ENCODE peak calls at places on chromosomes 12 and 14, in six cellular contexts. One of them, this sample, is unnamed.

GRCh38 chr12:54053625-54054441 is at the start of gene HOXC4:
- DNase-seq in hepatocyte: no peak
- DNase-seq in brain microvascular endothelial cell: no peak
- DNase-seq in body of pancreas: peak
- DNase-seq in AG04450: no peak
- DNase-seq in tibial artery: no peak
- DNase-seq in this sample: no peak

GRCh38 chr14:68506645-68507405 is 286.0 kb downstream of the ZFP36L1 start:
- DNase-seq in AG04450: no peak
- DNase-seq in hepatocyte: no peak
- DNase-seq in body of pancreas: peak
- DNase-seq in brain microvascular endothelial cell: no peak
- DNase-seq in tibial artery: no peak
- DNase-seq in this sample: peak

GRCh38 chr14:105424861-105425260 is 5.2 kb downstream of the MTA1 start:
- DNase-seq in AG04450: no peak
- DNase-seq in hepatocyte: no peak
- DNase-seq in brain microvascular endothelial cell: no peak
- DNase-seq in tibial artery: no peak
- DNase-seq in body of pancreas: no peak
- DNase-seq in this sample: no peak

GRCh38 chr12:15602051-15602672 is 187.0 kb downstream of the EPS8 start:
- DNase-seq in body of pancreas: no peak
- DNase-seq in tibial artery: no peak
- DNase-seq in AG04450: no peak
- DNase-seq in hepatocyte: no peak
- DNase-seq in brain microvascular endothelial cell: no peak
- DNase-seq in this sample: no peak

GRCh38 chr12:47218191-47218654 is 138.5 kb upstream of the AMIGO2 start:
- DNase-seq in AG04450: no peak
- DNase-seq in hepatocyte: no peak
- DNase-seq in tibial artery: no peak
- DNase-seq in brain microvascular endothelial cell: no peak
- DNase-seq in body of pancreas: no peak
- DNase-seq in this sample: peak

GRCh38 chr12:42589465-42590323 is at the start of gene PRICKLE1:
- DNase-seq in hepatocyte: peak
- DNase-seq in AG04450: no peak
- DNase-seq in brain microvascular endothelial cell: peak
- DNase-seq in body of pancreas: peak
- DNase-seq in tibial artery: no peak
- DNase-seq in this sample: no peak

GRCh38 chr12:57803317-57803893 is 15.1 kb downstream of the AVIL start:
- DNase-seq in AG04450: no peak
- DNase-seq in body of pancreas: peak
- DNase-seq in brain microvascular endothelial cell: peak
- DNase-seq in hepatocyte: peak
- DNase-seq in tibial artery: no peak
- DNase-seq in this sample: peak

GRCh38 chr14:92500491-92500941 is 13.1 kb upstream of the RIN3 start:
- DNase-seq in hepatocyte: no peak
- DNase-seq in brain microvascular endothelial cell: no peak
- DNase-seq in body of pancreas: no peak
- DNase-seq in tibial artery: no peak
- DNase-seq in AG04450: no peak
- DNase-seq in this sample: no peak

GRCh38 chr12:108381793-108382436 is 42.8 kb upstream of the CMKLR1 start:
- DNase-seq in tibial artery: no peak
- DNase-seq in brain microvascular endothelial cell: peak
- DNase-seq in hepatocyte: peak
- DNase-seq in body of pancreas: no peak
- DNase-seq in AG04450: no peak
- DNase-seq in this sample: no peak

GRCh38 chr14:57737598-57737997 is 128.3 kb downstream of the SLC35F4 start:
- DNase-seq in tibial artery: no peak
- DNase-seq in body of pancreas: no peak
- DNase-seq in brain microvascular endothelial cell: no peak
- DNase-seq in AG04450: no peak
- DNase-seq in hepatocyte: no peak
- DNase-seq in this sample: no peak

GRCh38 chr12:81797100-81797499 is 38.0 kb upstream of the PPFIA2 start:
- DNase-seq in brain microvascular endothelial cell: no peak
- DNase-seq in body of pancreas: no peak
- DNase-seq in tibial artery: no peak
- DNase-seq in AG04450: no peak
- DNase-seq in hepatocyte: peak
- DNase-seq in this sample: no peak

GRCh38 chr12:111444314-111444705 is 38.6 kb downstream of the SH2B3 start:
- DNase-seq in body of pancreas: peak
- DNase-seq in hepatocyte: no peak
- DNase-seq in brain microvascular endothelial cell: no peak
- DNase-seq in AG04450: no peak
- DNase-seq in tibial artery: no peak
- DNase-seq in this sample: no peak

GRCh38 chr12:23359975-23360638 is 589.4 kb downstream of the SOX5 start:
- DNase-seq in hepatocyte: no peak
- DNase-seq in AG04450: no peak
- DNase-seq in brain microvascular endothelial cell: no peak
- DNase-seq in tibial artery: no peak
- DNase-seq in body of pancreas: no peak
- DNase-seq in this sample: no peak

GRCh38 chr12:6672143-6672542 is 9.2 kb upstream of the ING4 start:
- DNase-seq in body of pancreas: no peak
- DNase-seq in tibial artery: no peak
- DNase-seq in hepatocyte: no peak
- DNase-seq in AG04450: no peak
- DNase-seq in brain microvascular endothelial cell: no peak
- DNase-seq in this sample: no peak

GRCh38 chr12:26196424-26196722 is 1.0 kb downstream of the SSPN start:
- DNase-seq in hepatocyte: peak
- DNase-seq in brain microvascular endothelial cell: no peak
- DNase-seq in AG04450: no peak
- DNase-seq in tibial artery: no peak
- DNase-seq in body of pancreas: no peak
- DNase-seq in this sample: no peak

GRCh38 chr14:95679995-95680735 is 6.1 kb upstream of the TCL1B start:
- DNase-seq in body of pancreas: peak
- DNase-seq in tibial artery: no peak
- DNase-seq in brain microvascular endothelial cell: no peak
- DNase-seq in hepatocyte: peak
- DNase-seq in AG04450: no peak
- DNase-seq in this sample: no peak

GRCh38 chr12:124686001-124686884 is 118.8 kb upstream of the NCOR2 start:
- DNase-seq in hepatocyte: no peak
- DNase-seq in AG04450: no peak
- DNase-seq in body of pancreas: no peak
- DNase-seq in tibial artery: no peak
- DNase-seq in brain microvascular endothelial cell: peak
- DNase-seq in this sample: no peak

GRCh38 chr12:25034676-25035075 is 85.8 kb upstream of the BCAT1 start:
- DNase-seq in tibial artery: no peak
- DNase-seq in brain microvascular endothelial cell: peak
- DNase-seq in hepatocyte: no peak
- DNase-seq in AG04450: no peak
- DNase-seq in body of pancreas: no peak
- DNase-seq in this sample: no peak

GRCh38 chr12:99916555-99916954 is 68.2 kb downstream of the ANKS1B start:
- DNase-seq in body of pancreas: no peak
- DNase-seq in tibial artery: no peak
- DNase-seq in AG04450: no peak
- DNase-seq in hepatocyte: no peak
- DNase-seq in brain microvascular endothelial cell: no peak
- DNase-seq in this sample: no peak

GRCh38 chr12:97716356-97716755 is 253.8 kb downstream of the RMST start:
- DNase-seq in AG04450: no peak
- DNase-seq in hepatocyte: peak
- DNase-seq in tibial artery: no peak
- DNase-seq in brain microvascular endothelial cell: no peak
- DNase-seq in body of pancreas: no peak
- DNase-seq in this sample: no peak

GRCh38 chr14:96178674-96179321 is 25.8 kb upstream of the BDKRB2 start:
- DNase-seq in hepatocyte: no peak
- DNase-seq in brain microvascular endothelial cell: no peak
- DNase-seq in tibial artery: no peak
- DNase-seq in AG04450: no peak
- DNase-seq in body of pancreas: no peak
- DNase-seq in this sample: no peak

GRCh38 chr12:74897425-74898211 is 312.0 kb downstream of the KCNC2 start:
- DNase-seq in hepatocyte: no peak
- DNase-seq in AG04450: no peak
- DNase-seq in tibial artery: no peak
- DNase-seq in body of pancreas: no peak
- DNase-seq in brain microvascular endothelial cell: no peak
- DNase-seq in this sample: no peak

GRCh38 chr12:42862055-42862454 is 272.5 kb upstream of the PRICKLE1 start:
- DNase-seq in AG04450: no peak
- DNase-seq in brain microvascular endothelial cell: peak
- DNase-seq in tibial artery: no peak
- DNase-seq in body of pancreas: no peak
- DNase-seq in hepatocyte: no peak
- DNase-seq in this sample: no peak

GRCh38 chr12:106123551-106123991 is 15.2 kb downstream of the NUAK1 start:
- DNase-seq in tibial artery: peak
- DNase-seq in brain microvascular endothelial cell: no peak
- DNase-seq in body of pancreas: peak
- DNase-seq in hepatocyte: peak
- DNase-seq in AG04450: no peak
- DNase-seq in this sample: no peak

GRCh38 chr12:115405471-115405860 is 721.5 kb upstream of the TBX3 start:
- DNase-seq in brain microvascular endothelial cell: no peak
- DNase-seq in hepatocyte: no peak
- DNase-seq in AG04450: no peak
- DNase-seq in body of pancreas: no peak
- DNase-seq in tibial artery: no peak
- DNase-seq in this sample: no peak

GRCh38 chr14:39396448-39396847 is 35.8 kb downstream of the FBXO33 start:
- DNase-seq in hepatocyte: no peak
- DNase-seq in brain microvascular endothelial cell: no peak
- DNase-seq in body of pancreas: no peak
- DNase-seq in tibial artery: no peak
- DNase-seq in AG04450: no peak
- DNase-seq in this sample: no peak

GRCh38 chr12:452667-453210 is 7.0 kb upstream of the B4GALNT3 start:
- DNase-seq in AG04450: no peak
- DNase-seq in brain microvascular endothelial cell: no peak
- DNase-seq in tibial artery: no peak
- DNase-seq in hepatocyte: no peak
- DNase-seq in body of pancreas: peak
- DNase-seq in this sample: peak

DNA sequence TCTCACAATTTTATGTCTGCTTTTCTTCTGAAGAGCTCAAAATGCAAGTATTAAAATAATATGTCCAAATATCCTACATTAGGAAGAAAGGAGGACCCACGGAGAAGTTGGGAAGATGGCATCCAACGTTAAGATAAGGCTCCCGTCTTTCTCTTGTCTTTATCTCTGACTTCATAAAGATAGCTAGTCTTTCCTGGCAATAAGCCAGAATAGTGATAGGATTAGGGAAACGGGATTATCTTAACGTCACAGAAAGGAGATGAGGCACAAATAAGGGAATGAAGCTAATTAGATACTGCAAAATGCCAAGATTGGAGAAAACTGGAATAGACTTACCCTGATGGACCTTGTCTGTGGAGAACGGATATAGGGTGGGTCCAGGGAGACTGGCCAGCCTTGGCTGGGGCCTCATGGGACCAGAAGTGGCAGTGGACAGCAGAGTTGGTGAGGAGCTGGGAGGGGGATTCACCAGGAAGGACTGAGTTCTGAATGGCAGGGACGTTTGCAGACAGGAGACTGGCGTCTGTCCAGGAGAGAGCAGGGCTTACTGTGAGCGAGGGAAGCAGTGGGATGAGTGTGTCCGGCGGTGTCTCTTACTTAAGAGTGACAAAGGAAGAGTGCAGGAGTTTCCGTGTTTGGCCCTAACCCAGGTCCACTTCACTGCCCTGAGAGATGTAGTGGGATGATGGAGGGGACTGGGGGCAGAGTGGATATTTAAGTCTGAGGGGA is 119.9 kb downstream of the CACNA1C start:
- DNase-seq in hepatocyte: no peak
- DNase-seq in tibial artery: no peak
- DNase-seq in brain microvascular endothelial cell: no peak
- DNase-seq in AG04450: no peak
- DNase-seq in body of pancreas: no peak
- DNase-seq in this sample: no peak
- H3K27ac ChIP-seq in hepatocyte: no peak
- H3K27ac ChIP-seq in tibial artery: no peak
- H3K27ac ChIP-seq in brain microvascular endothelial cell: no peak
- H3K27ac ChIP-seq in AG04450: no peak
- H3K27ac ChIP-seq in body of pancreas: no peak
- H3K27ac ChIP-seq in this sample: no peak

GRCh38 chr12:104488383-104488782 is 31.6 kb downstream of the CHST11 start:
- DNase-seq in body of pancreas: no peak
- DNase-seq in brain microvascular endothelial cell: no peak
- DNase-seq in tibial artery: no peak
- DNase-seq in hepatocyte: no peak
- DNase-seq in AG04450: no peak
- DNase-seq in this sample: no peak
- TF ChIP-seq CTCF in body of pancreas: no peak
- TF ChIP-seq CTCF in brain microvascular endothelial cell: no peak
- TF ChIP-seq CTCF in tibial artery: no peak
- TF ChIP-seq CTCF in hepatocyte: no peak
- TF ChIP-seq CTCF in AG04450: no peak
- TF ChIP-seq CTCF in this sample: no peak

GRCh38 chr14:65026526-65026925 is 39.8 kb downstream of the FNTB start:
- DNase-seq in tibial artery: no peak
- DNase-seq in hepatocyte: no peak
- DNase-seq in brain microvascular endothelial cell: no peak
- DNase-seq in AG04450: no peak
- DNase-seq in body of pancreas: no peak
- DNase-seq in this sample: no peak
- H3K27ac ChIP-seq in tibial artery: no peak
- H3K27ac ChIP-seq in hepatocyte: no peak
- H3K27ac ChIP-seq in brain microvascular endothelial cell: no peak
- H3K27ac ChIP-seq in AG04450: no peak
- H3K27ac ChIP-seq in body of pancreas: no peak
- H3K27ac ChIP-seq in this sample: no peak

DNA sequence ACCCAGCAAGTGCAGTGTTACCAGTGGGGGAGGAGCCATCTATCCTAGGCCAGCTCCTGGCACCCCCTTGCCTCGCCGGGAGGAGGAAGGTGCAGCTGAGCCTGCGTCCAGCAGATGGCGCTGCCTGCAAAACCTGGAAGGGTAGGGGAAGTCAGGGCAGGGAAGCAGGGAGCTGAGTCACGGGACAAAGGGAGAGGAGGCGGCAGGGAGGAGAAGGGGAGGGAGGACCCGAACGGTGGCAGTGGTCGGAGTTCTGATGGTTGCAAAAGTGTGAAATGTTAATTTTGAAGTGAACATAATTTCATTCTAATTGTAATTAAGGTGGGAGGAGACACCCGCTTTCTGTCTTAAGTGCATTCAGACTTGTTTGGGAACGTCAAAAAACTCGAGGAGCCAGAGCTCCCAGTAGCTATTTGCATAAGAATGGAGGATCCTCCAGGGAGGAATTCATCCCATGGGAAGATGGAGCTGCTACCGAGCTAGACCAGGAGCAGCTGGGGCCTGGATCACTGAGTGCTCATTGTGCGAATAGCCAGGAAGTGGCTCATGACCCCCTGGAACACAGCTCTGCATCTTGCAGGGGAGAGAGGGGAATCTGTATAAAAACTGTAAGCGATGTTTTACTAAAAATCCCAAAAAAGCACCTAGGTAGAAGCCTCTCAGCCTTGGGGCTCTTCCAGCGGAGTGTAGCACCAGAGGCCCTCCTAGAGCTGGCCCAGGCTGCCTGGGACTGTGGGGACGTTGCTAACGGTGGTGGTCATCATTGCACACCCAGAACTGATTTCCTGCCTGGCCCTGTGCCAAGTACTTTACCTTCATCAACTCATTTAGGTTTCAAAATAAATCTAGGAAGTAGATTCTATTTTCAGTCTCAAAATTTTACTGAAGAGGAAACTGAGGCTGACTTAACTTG is 59.5 kb downstream of the EMP1 start:
- DNase-seq in tibial artery: peak
- DNase-seq in AG04450: peak
- DNase-seq in brain microvascular endothelial cell: peak
- DNase-seq in body of pancreas: peak
- DNase-seq in hepatocyte: peak
- DNase-seq in this sample: peak
- TF ChIP-seq CTCF in tibial artery: peak
- TF ChIP-seq CTCF in AG04450: peak
- TF ChIP-seq CTCF in brain microvascular endothelial cell: peak
- TF ChIP-seq CTCF in body of pancreas: peak
- TF ChIP-seq CTCF in hepatocyte: peak
- TF ChIP-seq CTCF in this sample: peak